ENCODE peak calls at places on chromosome 3, in five cellular contexts. V, A, T, Z and J are unnamed samples.
A peak's percentile ranks its signal among the peaks of the same experiment; 100 is the strongest.

GRCh38 chr3:188396251-188396650 is 242.3 kb downstream of the LPP start:
- DNase-seq in V (no peak), A (no peak), T (no peak), Z (no peak), J (no peak)

GRCh38 chr3:110791971-110792370 is 279.6 kb upstream of the NECTIN3 start:
- DNase-seq in V (no peak), A (peak; percentile 17), T (no peak), Z (no peak), J (peak; percentile 50)

GRCh38 chr3:166243511-166243910 is 406.3 kb upstream of the BCHE start:
- DNase-seq in V (no peak), A (no peak), T (no peak), Z (no peak), J (no peak)

GRCh38 chr3:87191641-87192040 is 35.5 kb upstream of the CHMP2B start:
- DNase-seq in V (no peak), A (no peak), T (no peak), Z (no peak), J (peak; percentile 65)

GRCh38 chr3:20041197-20041780 is 1.0 kb downstream of the KAT2B start:
- DNase-seq in V (peak; percentile 87), A (peak; percentile 72), T (peak; percentile 81), Z (peak; percentile 77), J (peak; percentile 74)

GRCh38 chr3:161142486-161142885 is 37.3 kb upstream of the B3GALNT1 start:
- DNase-seq in V (no peak), A (peak; percentile 70), T (no peak), Z (no peak), J (peak; percentile 39)

GRCh38 chr3:45547202-45547701 is 47.3 kb upstream of the LIMD1 start:
- DNase-seq in V (no peak), A (no peak), T (no peak), Z (no peak), J (no peak)

GRCh38 chr3:98966862-98967554 is 65.5 kb upstream of the DCBLD2 start:
- DNase-seq in V (no peak), A (no peak), T (no peak), Z (no peak), J (peak; percentile 54)

GRCh38 chr3:194777729-194778128 is 92.0 kb downstream of the FAM43A start:
- DNase-seq in V (no peak), A (no peak), T (no peak), Z (peak; percentile 40), J (no peak)